ENCODE peak calls at places on chromosomes 4 and X, in four cellular contexts. L is upper lobe of left lung, X is left lung, D is epithelial cell of esophagus. B is an unnamed sample.
A peak's percentile ranks its signal among the peaks of the same experiment; 100 is the strongest.

GRCh38 chrX:28487818-28488217 is 99.4 kb upstream of the IL1RAPL1 start:
- DNase-seq in L (no peak), X (no peak), D (no peak), B (no peak)

GRCh38 chrX:106000203-106000602 is 38.3 kb downstream of the SERPINA7 start:
- DNase-seq in L (no peak), X (no peak), D (peak; percentile 0), B (no peak)

GRCh38 chr4:156783963-156784362 is 187.6 kb downstream of the PDGFC start:
- DNase-seq in L (no peak), X (no peak), D (no peak), B (no peak)

GRCh38 chrX:41150043-41150442 is 64.8 kb downstream of the USP9X start:
- DNase-seq in L (no peak), X (no peak), D (no peak), B (no peak)

GRCh38 chr4:156303708-156304107 is 350.0 kb upstream of the CTSO start:
- DNase-seq in L (no peak), X (no peak), D (no peak), B (no peak)

GRCh38 chrX:131816551-131817136 is 206.5 kb upstream of the STK26 start:
- DNase-seq in L (peak; percentile 74), X (no peak), D (no peak), B (no peak)

GRCh38 chr4:114384629-114385028 is 214.0 kb upstream of the UGT8 start:
- DNase-seq in L (no peak), X (no peak), D (peak; percentile 54), B (peak; percentile 45)

GRCh38 chr4:169071781-169072180 is 61.7 kb upstream of the CBR4 start:
- DNase-seq in L (no peak), X (no peak), D (no peak), B (no peak)

GRCh38 chrX:47625365-47625764 is 4.4 kb downstream of the CFP start:
- DNase-seq in L (no peak), X (no peak), D (no peak), B (no peak)

GRCh38 chr4:68368566-68369473 is 18.9 kb upstream of the YTHDC1 start:
- DNase-seq in L (no peak), X (no peak), D (peak; percentile 95), B (peak; percentile 97)

DNA sequence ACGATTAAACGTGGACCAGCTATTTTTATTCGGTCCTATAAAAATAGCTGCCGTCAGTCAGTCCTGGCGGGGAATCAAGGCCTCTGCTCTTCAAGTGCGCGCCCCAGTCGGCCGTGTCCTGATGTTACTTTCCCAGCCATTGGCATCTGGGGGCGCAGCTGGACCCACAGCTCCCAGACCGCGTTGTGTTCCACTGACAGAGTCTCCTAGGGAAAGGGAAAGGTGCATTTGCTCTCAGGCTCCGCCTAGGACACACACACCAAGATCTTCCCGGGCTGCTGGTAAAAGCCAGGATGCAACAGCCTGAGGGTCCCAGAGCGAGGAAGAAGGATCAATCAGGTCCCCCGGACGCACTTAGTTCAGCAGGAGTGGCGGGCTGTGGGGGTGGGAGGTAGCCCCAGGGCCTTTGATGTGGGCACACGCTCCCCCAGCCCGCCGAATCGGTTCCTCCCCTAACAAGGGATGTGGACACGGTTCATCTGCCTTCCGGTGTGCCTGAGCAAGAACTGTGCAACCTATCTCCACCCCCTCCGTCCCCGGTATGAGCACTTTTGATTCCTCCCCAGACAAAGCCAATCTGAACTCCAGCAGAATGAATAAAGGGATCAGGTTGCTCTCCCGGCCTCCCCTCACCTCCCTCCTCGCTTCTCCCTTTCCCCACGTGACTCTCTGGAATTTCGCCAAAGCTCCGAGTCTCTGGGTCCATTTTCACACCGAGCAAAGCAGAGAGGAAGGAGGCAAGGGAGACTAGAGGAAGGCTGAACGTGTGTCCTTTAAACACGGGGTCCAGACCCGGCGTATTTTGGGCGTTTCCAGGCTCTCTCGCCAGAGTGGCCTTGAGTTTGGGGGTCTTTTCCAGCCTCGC is 626 bp upstream of the FRAS1 start:
- DNase-seq in L (peak; percentile 72), X (peak; percentile 67), D (peak; percentile 81), B (peak; percentile 67)
- TF ChIP-seq CTCF in L (no peak), X (no peak), D (no peak), B (no peak)

GRCh38 chrX:56802921-56803848 is 74.1 kb downstream of the NBDY start:
- DNase-seq in L (peak; percentile 64), X (no peak), D (peak; percentile 70), B (peak; percentile 35)
- TF ChIP-seq CTCF in L (no peak), X (peak; percentile 44), D (peak; percentile 53), B (peak; percentile 39)

GRCh38 chr4:173536808-173537429 is 6.9 kb upstream of the HAND2 start:
- DNase-seq in L (no peak), X (no peak), D (no peak), B (no peak)
- TF ChIP-seq CTCF in L (no peak), X (no peak), D (no peak), B (no peak)

DNA sequence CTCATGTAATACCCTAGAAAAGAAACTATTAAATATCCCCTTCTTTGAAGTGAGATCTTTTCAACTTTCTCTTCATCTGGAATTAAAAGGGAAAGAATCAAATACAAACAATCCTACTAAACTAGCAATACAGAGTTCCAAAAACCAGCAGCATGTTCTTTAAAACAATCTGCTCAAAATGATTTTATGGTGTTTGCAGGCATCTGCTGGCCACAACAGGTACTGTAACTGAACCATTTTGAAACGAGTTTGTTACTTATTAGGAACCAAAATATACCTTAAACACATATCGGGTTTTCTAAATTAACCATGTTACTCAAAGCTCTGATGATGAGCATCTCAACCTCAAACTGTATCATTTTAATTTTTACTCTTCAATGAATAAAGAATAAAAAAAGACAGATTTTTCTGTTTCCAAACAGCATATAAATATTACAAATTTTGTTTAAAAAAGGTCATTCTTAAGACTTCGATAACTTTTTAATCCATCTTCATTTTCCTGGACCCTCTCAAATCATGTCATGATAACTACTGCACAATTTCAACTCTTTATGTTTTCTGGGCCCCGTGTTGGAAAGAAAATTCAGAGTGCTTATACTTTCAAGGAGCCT is 56.5 kb downstream of the ARAP2 start:
- DNase-seq in L (no peak), X (no peak), D (peak; percentile 25), B (peak; percentile 16)
- TF ChIP-seq CTCF in L (peak; percentile 54), X (peak; percentile 13), D (peak; percentile 61), B (peak; percentile 36)

DNA sequence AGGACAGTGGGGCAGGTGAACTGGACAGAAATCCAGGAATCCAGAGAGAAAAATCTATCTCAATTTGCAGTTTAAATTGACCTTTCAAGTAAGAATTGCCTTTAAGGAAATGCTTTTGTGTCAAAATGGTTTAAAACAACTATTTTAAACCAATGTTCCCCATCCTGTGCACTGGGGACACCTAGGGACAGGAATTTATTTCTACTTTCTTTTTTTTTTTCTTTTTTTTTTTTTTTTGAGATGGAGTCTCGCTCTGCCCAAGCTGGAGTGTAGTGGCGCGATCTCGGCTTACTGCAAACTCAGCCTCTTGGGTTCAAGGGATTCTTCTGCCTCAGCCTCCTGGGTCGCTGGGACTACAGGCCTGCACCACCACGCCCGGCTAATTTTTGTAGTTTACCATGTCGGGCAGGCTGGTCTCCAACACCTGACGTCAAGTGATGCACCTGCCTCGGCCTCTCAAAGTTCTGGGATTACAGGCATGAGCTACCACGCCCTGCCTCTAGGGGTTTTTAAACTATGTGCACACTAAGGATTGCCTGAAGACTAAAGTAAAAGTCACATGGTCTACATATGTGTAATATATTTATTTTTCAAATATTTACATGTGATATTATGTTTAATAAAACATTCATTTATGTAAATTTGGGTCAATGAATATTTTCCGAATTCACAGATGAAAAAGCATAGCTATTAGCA is 1213.4 kb downstream of the STIM2 start:
- DNase-seq in L (no peak), X (no peak), D (no peak), B (no peak)
- TF ChIP-seq CTCF in L (no peak), X (no peak), D (no peak), B (no peak)

GRCh38 chrX:23012636-23013035 is 12.9 kb downstream of the DDX53 start:
- DNase-seq in L (no peak), X (no peak), D (no peak), B (no peak)

GRCh38 chrX:23003121-23003520 is 3.4 kb downstream of the DDX53 start:
- DNase-seq in L (no peak), X (no peak), D (peak; percentile 5), B (peak; percentile 11)

GRCh38 chrX:23012162-23012561 is 12.4 kb downstream of the DDX53 start:
- DNase-seq in L (no peak), X (no peak), D (no peak), B (no peak)

GRCh38 chrX:23008431-23009099 is 8.8 kb downstream of the DDX53 start:
- DNase-seq in L (no peak), X (no peak), D (peak; percentile 41), B (peak; percentile 35)
- TF ChIP-seq CTCF in L (no peak), X (no peak), D (peak; percentile 53), B (peak; percentile 31)

GRCh38 chrX:5681159-5681558 is 547.5 kb downstream of the NLGN4X start:
- DNase-seq in L (no peak), X (no peak), D (peak; percentile 13), B (peak; percentile 0)
- TF ChIP-seq CTCF in L (no peak), X (no peak), D (no peak), B (no peak)

GRCh38 chrX:71652405-71652804 is 14.9 kb upstream of the LOC101059915 start:
- DNase-seq in L (peak; percentile 39), X (no peak), D (peak; percentile 50), B (peak; percentile 46)
- TF ChIP-seq CTCF in L (peak; percentile 53), X (peak; percentile 47), D (peak; percentile 63), B (peak; percentile 52)